ENCODE peak calls at places on chromosomes 16 and 17, in eight cellular contexts. G, O, P, A, V, W, C and B are unnamed samples.

GRCh38 chr17:48543854-48544355 is 1.0 kb downstream of the HOXB2 start:
- DNase-seq in G (no peak), O (peak; percentile 52), P (no peak), A (no peak), V (no peak), W (no peak), C (no peak), B (no peak)

GRCh38 chr17:4499431-4500187 is 928 bp downstream of the SPNS2 start:
- DNase-seq in G (no peak), O (no peak), P (peak; percentile 13), A (no peak), V (no peak), W (no peak), C (no peak), B (peak; percentile 19)

GRCh38 chr16:50311134-50311528 is 44.8 kb downstream of the ADCY7 start:
- DNase-seq in G (no peak), O (no peak), P (no peak), A (no peak), V (no peak), W (no peak), C (no peak), B (no peak)

GRCh38 chr17:15651001-15651582 is 31.6 kb upstream of the FBXW10B start:
- DNase-seq in G (peak; percentile 51), O (no peak), P (no peak), A (no peak), V (no peak), W (peak; percentile 37), C (no peak), B (no peak)

GRCh38 chr16:89135166-89135565 is 36.4 kb upstream of the CDH15 start:
- DNase-seq in G (no peak), O (no peak), P (no peak), A (peak; percentile 33), V (no peak), W (no peak), C (no peak), B (no peak)

GRCh38 chr16:3654249-3654991 is at the start of gene DNASE1:
- DNase-seq in G (peak; percentile 56), O (peak; percentile 64), P (peak; percentile 75), A (peak; percentile 73), V (peak; percentile 54), W (peak; percentile 82), C (peak; percentile 36), B (peak; percentile 64)

GRCh38 chr17:21098934-21099687 is 27.7 kb upstream of the DHRS7B start:
- DNase-seq in G (peak; percentile 39), O (peak; percentile 72), P (peak; percentile 73), A (peak; percentile 75), V (peak; percentile 48), W (peak; percentile 71), C (peak; percentile 62), B (peak; percentile 67)

GRCh38 chr16:30628628-30629342 is 18.6 kb upstream of the ZNF689 start:
- DNase-seq in G (peak; percentile 89), O (peak; percentile 77), P (peak; percentile 83), A (peak; percentile 91), V (peak; percentile 66), W (peak; percentile 96), C (peak; percentile 68), B (peak; percentile 96)

DNA sequence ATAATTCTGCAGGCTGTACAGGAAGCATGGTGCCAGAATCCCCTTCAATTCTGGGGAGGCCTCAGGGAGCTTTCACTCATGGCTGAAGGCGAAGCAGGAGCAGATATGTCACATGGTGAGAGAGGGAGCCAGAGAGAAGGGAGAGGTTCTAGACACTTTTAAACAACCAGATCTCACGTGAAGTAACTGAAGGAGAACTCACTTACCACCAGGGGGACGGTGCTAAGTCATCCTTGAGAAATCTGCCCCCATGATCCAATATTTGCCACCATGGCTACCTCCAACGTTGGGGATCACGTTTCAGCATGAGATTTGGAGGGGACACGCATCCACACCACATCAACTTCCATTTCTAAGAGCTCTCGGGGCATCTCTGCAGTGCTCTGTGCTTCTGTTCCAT is 37.4 kb upstream of the GNA13 start:
- DNase-seq in G (no peak), O (no peak), P (no peak), A (no peak), V (no peak), W (no peak), C (no peak), B (no peak)
- TF ChIP-seq CTCF in G (no peak), O (no peak), P (no peak), A (no peak), V (peak; percentile 25), W (no peak), C (peak; percentile 22), B (peak; percentile 29)

DNA sequence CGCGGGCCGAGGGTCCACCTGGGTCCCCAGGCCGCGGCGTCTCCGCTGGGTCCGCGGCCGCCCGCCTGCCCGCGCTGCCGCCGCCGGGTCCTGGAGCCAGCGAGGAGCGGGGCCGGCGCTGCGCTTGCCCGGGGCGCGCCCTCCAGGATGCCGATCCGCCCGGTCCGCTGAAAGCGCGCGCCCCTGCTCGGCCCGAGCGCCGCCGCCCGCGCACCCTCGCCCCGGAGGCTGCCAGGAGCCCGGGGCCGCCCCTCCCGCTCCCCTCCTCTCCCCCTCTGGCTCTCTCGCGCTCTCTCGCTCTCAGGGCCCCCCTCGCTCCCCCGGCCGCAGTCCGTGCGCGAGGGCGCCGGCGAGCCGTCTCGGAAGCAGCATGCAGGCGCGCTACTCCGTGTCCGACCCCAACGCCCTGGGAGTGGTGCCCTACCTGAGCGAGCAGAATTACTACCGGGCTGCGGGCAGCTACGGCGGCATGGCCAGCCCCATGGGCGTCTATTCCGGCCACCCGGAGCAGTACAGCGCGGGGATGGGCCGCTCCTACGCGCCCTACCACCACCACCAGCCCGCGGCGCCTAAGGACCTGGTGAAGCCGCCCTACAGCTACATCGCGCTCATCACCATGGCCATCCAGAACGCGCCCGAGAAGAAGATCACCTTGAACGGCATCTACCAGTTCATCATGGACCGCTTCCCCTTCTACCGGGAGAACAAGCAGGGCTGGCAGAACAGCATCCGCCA is 504 bp downstream of the FOXC2 start:
- DNase-seq in G (no peak), O (peak; percentile 65), P (peak; percentile 86), A (no peak), V (peak; percentile 60), W (no peak), C (peak; percentile 62), B (no peak)
- TF ChIP-seq CTCF in G (no peak), O (no peak), P (no peak), A (no peak), V (no peak), W (no peak), C (no peak), B (no peak)

DNA sequence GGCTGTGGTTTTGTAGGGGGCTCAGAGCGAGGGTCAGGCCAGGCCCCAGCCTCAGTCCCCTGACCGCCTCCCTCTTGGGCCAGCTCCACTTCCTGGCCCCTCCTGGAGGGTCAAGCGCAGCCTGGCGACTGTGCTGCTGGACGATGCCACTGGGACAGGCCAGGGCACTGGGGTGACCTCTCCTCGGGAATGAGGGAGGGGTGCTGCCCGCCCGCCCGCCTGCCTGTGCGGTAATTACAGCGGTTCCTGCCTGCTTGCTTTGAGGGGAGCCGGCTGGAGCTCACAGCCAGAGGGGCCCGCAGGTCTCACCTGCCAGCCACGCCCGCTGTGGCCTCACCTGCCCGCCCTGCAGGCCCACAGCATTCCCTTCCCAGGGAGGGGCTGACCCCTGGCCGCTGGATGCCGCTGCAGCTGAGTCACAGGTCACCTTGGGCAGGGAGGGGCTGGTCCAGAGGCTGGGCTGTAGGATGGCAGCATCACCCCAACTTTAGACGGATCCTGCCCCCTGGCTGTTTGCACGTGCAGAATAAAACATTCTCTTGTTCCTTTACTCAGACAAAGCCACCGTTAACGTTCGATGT is 76.7 kb upstream of the CBX4 start:
- DNase-seq in G (no peak), O (peak; percentile 50), P (peak; percentile 52), A (peak; percentile 84), V (peak; percentile 22), W (peak; percentile 80), C (peak; percentile 28), B (no peak)
- TF ChIP-seq CTCF in G (peak; percentile 24), O (peak; percentile 37), P (peak; percentile 36), A (peak; percentile 37), V (peak; percentile 44), W (no peak), C (peak; percentile 47), B (peak; percentile 58)

GRCh38 chr17:76585649-76586593 is at the start of gene ST6GALNAC2:
- DNase-seq in G (peak; percentile 75), O (no peak), P (no peak), A (peak; percentile 95), V (peak; percentile 29), W (peak; percentile 76), C (no peak), B (peak; percentile 35)
- TF ChIP-seq CTCF in G (peak; percentile 61), O (peak; percentile 23), P (peak; percentile 5), A (peak; percentile 53), V (peak; percentile 13), W (no peak), C (peak; percentile 39), B (peak; percentile 44)

DNA sequence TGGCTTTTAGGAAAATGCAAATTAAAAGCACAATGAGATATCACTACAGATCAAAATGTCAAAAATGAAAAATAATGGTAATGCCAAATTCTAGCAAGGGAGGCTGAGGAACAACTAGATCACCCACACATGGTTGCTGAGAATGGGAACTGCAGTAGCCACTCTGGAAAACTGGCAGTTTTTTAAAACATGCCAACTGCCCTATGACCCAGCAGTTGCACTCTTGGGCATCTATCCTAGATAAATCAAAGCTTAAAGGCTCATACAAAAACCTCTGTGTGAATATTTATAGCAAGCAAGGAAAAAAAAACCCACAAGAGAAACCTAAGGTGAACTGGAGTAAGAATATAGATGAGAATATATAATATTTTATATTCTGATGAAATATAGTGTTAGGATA is 104.3 kb downstream of the PRKCB start:
- DNase-seq in G (no peak), O (no peak), P (no peak), A (no peak), V (no peak), W (no peak), C (no peak), B (no peak)
- TF ChIP-seq CTCF in G (no peak), O (no peak), P (no peak), A (no peak), V (no peak), W (no peak), C (no peak), B (no peak)